ENCODE peak calls at places on chromosomes 1 and 21, in nine cellular contexts. Y, F, A, O, G, T, K, H and U are unnamed samples.

GRCh38 chr1:71786218-71786617 is 496.1 kb downstream of the NEGR1 start:
- DNase-seq in F (no peak), K (no peak), T (no peak), Y (no peak), O (no peak), A (no peak), H (no peak), G (no peak), U (no peak)

GRCh38 chr1:36653850-36654249 is 171.1 kb upstream of the CSF3R start:
- DNase-seq in O (no peak), G (no peak), T (no peak), F (peak; percentile 46), A (no peak), Y (no peak), H (no peak), K (no peak), U (no peak)

GRCh38 chr1:182235952-182236650 is 155.5 kb downstream of the GLUL start:
- DNase-seq in O (no peak), A (no peak), G (no peak), K (no peak), T (no peak), F (peak; percentile 28), H (no peak), Y (no peak), U (no peak)

GRCh38 chr1:62352387-62352786 is 33.2 kb upstream of the KANK4 start:
- DNase-seq in Y (no peak), T (no peak), K (no peak), G (no peak), O (no peak), H (no peak), A (no peak), F (no peak), U (no peak)

GRCh38 chr1:176379626-176380339 is 83.2 kb upstream of the PAPPA2 start:
- DNase-seq in F (no peak), G (no peak), K (no peak), H (peak; percentile 22), Y (no peak), O (no peak), A (no peak), T (no peak), U (no peak)

GRCh38 chr1:94836891-94837290 is 16.7 kb downstream of the SLC44A3 start:
- DNase-seq in K (no peak), T (no peak), A (no peak), H (no peak), O (no peak), G (no peak), F (no peak), Y (no peak), U (no peak)

GRCh38 chr1:154386643-154387352 is 18.3 kb upstream of the IL6R start:
- DNase-seq in A (no peak), Y (no peak), F (no peak), O (no peak), H (no peak), G (no peak), T (peak; percentile 70), K (no peak), U (no peak)

GRCh38 chr1:116164056-116164889 is 53.1 kb downstream of the MAB21L3 start:
- DNase-seq in Y (no peak), F (peak; percentile 63), A (no peak), O (no peak), K (no peak), H (peak; percentile 49), G (no peak), T (no peak), U (no peak)

GRCh38 chr1:109263597-109264378 is 14.4 kb downstream of the CELSR2 start:
- DNase-seq in K (no peak), A (peak; percentile 52), Y (no peak), H (peak; percentile 79), F (peak; percentile 85), G (peak; percentile 94), T (peak; percentile 65), O (peak; percentile 93), U (peak; percentile 89)

GRCh38 chr21:38661296-38662223 is 144.2 kb upstream of the ETS2 start:
- DNase-seq in T (no peak), A (no peak), K (no peak), F (peak; percentile 38), Y (no peak), O (peak; percentile 61), H (peak; percentile 26), G (peak; percentile 55), U (peak; percentile 20)